ENCODE peak calls at places on chromosomes 1 and 21, in six cellular contexts. One of them, this sample, is unnamed.

GRCh38 chr21:41759214-41759840 is 7.5 kb downstream of the RIPK4 start:
- DNase-seq in GM20000: no peak
- DNase-seq in MCF 10A: no peak
- DNase-seq in type B pancreatic cell: no peak
- DNase-seq in transverse colon: no peak
- DNase-seq in fibroblast of the aortic adventitia: no peak
- DNase-seq in this sample: no peak

GRCh38 chr21:29034678-29035077 is 10.2 kb downstream of the USP16 start:
- DNase-seq in GM20000: no peak
- DNase-seq in MCF 10A: no peak
- DNase-seq in type B pancreatic cell: no peak
- DNase-seq in transverse colon: no peak
- DNase-seq in fibroblast of the aortic adventitia: no peak
- DNase-seq in this sample: no peak

GRCh38 chr1:68013351-68013750 is 37.1 kb downstream of the DIRAS3 start:
- DNase-seq in GM20000: no peak
- DNase-seq in MCF 10A: no peak
- DNase-seq in type B pancreatic cell: no peak
- DNase-seq in transverse colon: no peak
- DNase-seq in fibroblast of the aortic adventitia: no peak
- DNase-seq in this sample: no peak

GRCh38 chr1:229121845-229122436 is 149.0 kb upstream of the RAB4A start:
- DNase-seq in GM20000: no peak
- DNase-seq in MCF 10A: peak
- DNase-seq in type B pancreatic cell: no peak
- DNase-seq in transverse colon: no peak
- DNase-seq in fibroblast of the aortic adventitia: no peak
- DNase-seq in this sample: no peak

GRCh38 chr1:53122194-53122846 is 20.1 kb downstream of the SLC1A7 start:
- DNase-seq in GM20000: no peak
- DNase-seq in MCF 10A: no peak
- DNase-seq in type B pancreatic cell: no peak
- DNase-seq in transverse colon: no peak
- DNase-seq in fibroblast of the aortic adventitia: peak
- DNase-seq in this sample: no peak

GRCh38 chr1:42177551-42177981 is 13.0 kb upstream of the GUCA2A start:
- DNase-seq in GM20000: no peak
- DNase-seq in MCF 10A: peak
- DNase-seq in type B pancreatic cell: no peak
- DNase-seq in transverse colon: no peak
- DNase-seq in fibroblast of the aortic adventitia: peak
- DNase-seq in this sample: no peak

GRCh38 chr1:10835423-10836421 is 39.3 kb upstream of the CASZ1 start:
- DNase-seq in GM20000: no peak
- DNase-seq in MCF 10A: peak
- DNase-seq in type B pancreatic cell: peak
- DNase-seq in transverse colon: peak
- DNase-seq in fibroblast of the aortic adventitia: peak
- DNase-seq in this sample: no peak

GRCh38 chr1:41503507-41504125 is 19.1 kb upstream of the EDN2 start:
- DNase-seq in GM20000: no peak
- DNase-seq in MCF 10A: no peak
- DNase-seq in type B pancreatic cell: no peak
- DNase-seq in transverse colon: no peak
- DNase-seq in fibroblast of the aortic adventitia: no peak
- DNase-seq in this sample: no peak

GRCh38 chr1:30411206-30411605 is 312.2 kb downstream of the MATN1 start:
- DNase-seq in GM20000: no peak
- DNase-seq in MCF 10A: no peak
- DNase-seq in type B pancreatic cell: peak
- DNase-seq in transverse colon: no peak
- DNase-seq in fibroblast of the aortic adventitia: no peak
- DNase-seq in this sample: peak

GRCh38 chr1:3525551-3526482 is 71.4 kb downstream of the ARHGEF16 start:
- DNase-seq in GM20000: no peak
- DNase-seq in MCF 10A: no peak
- DNase-seq in type B pancreatic cell: no peak
- DNase-seq in transverse colon: no peak
- DNase-seq in fibroblast of the aortic adventitia: no peak
- DNase-seq in this sample: no peak

GRCh38 chr1:234708700-234709395 is 98.9 kb upstream of the IRF2BP2 start:
- DNase-seq in GM20000: no peak
- DNase-seq in MCF 10A: no peak
- DNase-seq in type B pancreatic cell: peak
- DNase-seq in transverse colon: no peak
- DNase-seq in fibroblast of the aortic adventitia: no peak
- DNase-seq in this sample: no peak

GRCh38 chr1:24503003-24503751 is 541 bp downstream of the RCAN3 start:
- DNase-seq in GM20000: no peak
- DNase-seq in MCF 10A: peak
- DNase-seq in type B pancreatic cell: peak
- DNase-seq in transverse colon: peak
- DNase-seq in fibroblast of the aortic adventitia: no peak
- DNase-seq in this sample: no peak

GRCh38 chr1:116255486-116255885 is 117.6 kb upstream of the ATP1A1 start:
- DNase-seq in GM20000: no peak
- DNase-seq in MCF 10A: no peak
- DNase-seq in type B pancreatic cell: no peak
- DNase-seq in transverse colon: no peak
- DNase-seq in fibroblast of the aortic adventitia: no peak
- DNase-seq in this sample: no peak

GRCh38 chr1:156821801-156822200 is 5.2 kb upstream of the SH2D2A start:
- DNase-seq in GM20000: no peak
- DNase-seq in MCF 10A: peak
- DNase-seq in type B pancreatic cell: no peak
- DNase-seq in transverse colon: no peak
- DNase-seq in fibroblast of the aortic adventitia: peak
- DNase-seq in this sample: no peak

GRCh38 chr1:59393211-59394180 is 96.6 kb downstream of the FGGY start:
- DNase-seq in GM20000: no peak
- DNase-seq in MCF 10A: no peak
- DNase-seq in type B pancreatic cell: no peak
- DNase-seq in transverse colon: peak
- DNase-seq in fibroblast of the aortic adventitia: peak
- DNase-seq in this sample: no peak

GRCh38 chr1:25217598-25218232 is 14.6 kb downstream of the SYF2 start:
- DNase-seq in GM20000: no peak
- DNase-seq in MCF 10A: no peak
- DNase-seq in type B pancreatic cell: no peak
- DNase-seq in transverse colon: peak
- DNase-seq in fibroblast of the aortic adventitia: no peak
- DNase-seq in this sample: no peak

GRCh38 chr1:152855661-152856060 is 4.1 kb upstream of the LCE7A start:
- DNase-seq in GM20000: no peak
- DNase-seq in MCF 10A: no peak
- DNase-seq in type B pancreatic cell: no peak
- DNase-seq in transverse colon: no peak
- DNase-seq in fibroblast of the aortic adventitia: no peak
- DNase-seq in this sample: no peak

GRCh38 chr1:165501351-165501974 is 42.3 kb upstream of the LRRC52 start:
- DNase-seq in GM20000: no peak
- DNase-seq in MCF 10A: no peak
- DNase-seq in type B pancreatic cell: no peak
- DNase-seq in transverse colon: no peak
- DNase-seq in fibroblast of the aortic adventitia: peak
- DNase-seq in this sample: no peak

GRCh38 chr1:56584910-56585528 is 5.7 kb upstream of the PLPP3 start:
- DNase-seq in GM20000: peak
- DNase-seq in MCF 10A: peak
- DNase-seq in type B pancreatic cell: no peak
- DNase-seq in transverse colon: no peak
- DNase-seq in fibroblast of the aortic adventitia: peak
- DNase-seq in this sample: no peak

GRCh38 chr1:109404838-109405237 is 7.1 kb upstream of the SORT1 start:
- DNase-seq in GM20000: no peak
- DNase-seq in MCF 10A: no peak
- DNase-seq in type B pancreatic cell: no peak
- DNase-seq in transverse colon: no peak
- DNase-seq in fibroblast of the aortic adventitia: no peak
- DNase-seq in this sample: no peak

GRCh38 chr1:20325407-20325737 is 34.7 kb downstream of the VWA5B1 start:
- DNase-seq in GM20000: no peak
- DNase-seq in MCF 10A: no peak
- DNase-seq in type B pancreatic cell: no peak
- DNase-seq in transverse colon: no peak
- DNase-seq in fibroblast of the aortic adventitia: peak
- DNase-seq in this sample: no peak

GRCh38 chr1:233006582-233006981 is 56.2 kb downstream of the NTPCR start:
- DNase-seq in GM20000: no peak
- DNase-seq in MCF 10A: no peak
- DNase-seq in type B pancreatic cell: no peak
- DNase-seq in transverse colon: no peak
- DNase-seq in fibroblast of the aortic adventitia: no peak
- DNase-seq in this sample: no peak

GRCh38 chr1:32507021-32507420 is 32.2 kb upstream of the ZBTB8A start:
- DNase-seq in GM20000: no peak
- DNase-seq in MCF 10A: no peak
- DNase-seq in type B pancreatic cell: no peak
- DNase-seq in transverse colon: no peak
- DNase-seq in fibroblast of the aortic adventitia: no peak
- DNase-seq in this sample: no peak

GRCh38 chr1:29240400-29240837 is 4.1 kb downstream of the PTPRU start:
- DNase-seq in GM20000: no peak
- DNase-seq in MCF 10A: no peak
- DNase-seq in type B pancreatic cell: no peak
- DNase-seq in transverse colon: no peak
- DNase-seq in fibroblast of the aortic adventitia: peak
- DNase-seq in this sample: no peak

GRCh38 chr1:209041936-209042335 is 541.6 kb upstream of the CAMK1G start:
- DNase-seq in GM20000: no peak
- DNase-seq in MCF 10A: peak
- DNase-seq in type B pancreatic cell: no peak
- DNase-seq in transverse colon: no peak
- DNase-seq in fibroblast of the aortic adventitia: peak
- DNase-seq in this sample: no peak

GRCh38 chr1:199550384-199551067 is 477.0 kb upstream of the NR5A2 start:
- DNase-seq in GM20000: no peak
- DNase-seq in MCF 10A: peak
- DNase-seq in type B pancreatic cell: no peak
- DNase-seq in transverse colon: no peak
- DNase-seq in fibroblast of the aortic adventitia: peak
- DNase-seq in this sample: no peak

GRCh38 chr1:201791775-201792166 is 37.2 kb upstream of the IPO9 start:
- DNase-seq in GM20000: no peak
- DNase-seq in MCF 10A: peak
- DNase-seq in type B pancreatic cell: no peak
- DNase-seq in transverse colon: no peak
- DNase-seq in fibroblast of the aortic adventitia: peak
- DNase-seq in this sample: no peak

DNA sequence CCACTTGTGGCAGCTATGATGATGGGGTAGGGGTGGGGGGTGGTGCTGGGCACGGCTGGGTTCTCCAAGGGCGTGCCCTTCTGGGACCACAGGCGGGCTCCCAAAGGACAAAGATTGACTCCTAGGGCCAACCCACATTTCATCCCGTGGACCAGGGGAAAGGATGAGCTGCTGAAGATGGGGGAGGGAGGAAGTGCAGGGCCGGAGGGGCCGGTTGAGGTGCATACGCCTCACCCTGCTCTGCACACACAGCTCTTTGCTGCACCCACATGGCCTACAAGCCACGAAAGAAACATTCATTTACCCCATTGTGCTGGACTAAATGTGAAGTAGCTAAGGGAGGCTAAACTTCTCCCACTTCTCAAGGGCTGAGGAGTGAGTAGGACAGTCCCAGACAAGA is 34.2 kb upstream of the GNPAT start:
- DNase-seq in GM20000: no peak
- DNase-seq in MCF 10A: no peak
- DNase-seq in type B pancreatic cell: no peak
- DNase-seq in transverse colon: no peak
- DNase-seq in fibroblast of the aortic adventitia: no peak
- DNase-seq in this sample: no peak
- TF ChIP-seq CTCF in GM20000: no peak
- TF ChIP-seq CTCF in MCF 10A: no peak
- TF ChIP-seq CTCF in type B pancreatic cell: no peak
- TF ChIP-seq CTCF in transverse colon: no peak
- TF ChIP-seq CTCF in fibroblast of the aortic adventitia: no peak
- TF ChIP-seq CTCF in this sample: no peak

DNA sequence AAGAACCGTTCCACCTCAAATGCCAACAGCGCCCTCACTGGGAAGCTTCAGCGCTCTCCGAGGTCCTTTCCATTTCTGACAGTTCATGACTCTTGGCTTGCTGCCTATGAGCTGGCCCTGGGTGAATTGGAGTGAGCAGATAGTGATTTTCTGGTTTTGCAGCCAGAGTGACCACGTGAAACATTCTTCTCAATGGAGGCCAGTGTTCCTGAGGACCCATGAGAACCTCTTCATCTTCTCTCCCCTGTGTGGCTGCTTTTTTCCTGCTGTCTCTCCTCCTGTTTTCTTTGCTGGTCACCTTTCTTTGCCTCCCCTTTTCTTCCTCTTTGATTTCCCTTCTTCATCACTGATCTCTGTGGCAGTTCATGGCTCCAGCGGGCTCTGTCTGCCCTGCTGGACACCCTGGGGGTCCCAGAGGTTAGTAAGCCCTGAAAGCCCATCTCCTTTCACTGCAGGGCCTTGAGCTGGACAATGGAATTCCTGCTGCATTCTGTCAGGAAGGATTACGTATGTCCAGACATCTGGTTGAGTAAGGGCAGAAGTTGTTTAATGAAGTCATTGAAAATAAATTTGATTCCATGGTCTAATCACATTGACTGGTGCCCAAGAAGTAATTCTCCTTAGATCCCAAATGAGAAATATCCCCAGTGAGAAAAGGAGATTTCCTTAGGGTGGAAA is 29.9 kb downstream of the VASH2 start:
- DNase-seq in GM20000: peak
- DNase-seq in MCF 10A: no peak
- DNase-seq in type B pancreatic cell: no peak
- DNase-seq in transverse colon: no peak
- DNase-seq in fibroblast of the aortic adventitia: peak
- DNase-seq in this sample: no peak
- TF ChIP-seq CTCF in GM20000: no peak
- TF ChIP-seq CTCF in MCF 10A: no peak
- TF ChIP-seq CTCF in type B pancreatic cell: no peak
- TF ChIP-seq CTCF in transverse colon: no peak
- TF ChIP-seq CTCF in fibroblast of the aortic adventitia: no peak
- TF ChIP-seq CTCF in this sample: no peak

DNA sequence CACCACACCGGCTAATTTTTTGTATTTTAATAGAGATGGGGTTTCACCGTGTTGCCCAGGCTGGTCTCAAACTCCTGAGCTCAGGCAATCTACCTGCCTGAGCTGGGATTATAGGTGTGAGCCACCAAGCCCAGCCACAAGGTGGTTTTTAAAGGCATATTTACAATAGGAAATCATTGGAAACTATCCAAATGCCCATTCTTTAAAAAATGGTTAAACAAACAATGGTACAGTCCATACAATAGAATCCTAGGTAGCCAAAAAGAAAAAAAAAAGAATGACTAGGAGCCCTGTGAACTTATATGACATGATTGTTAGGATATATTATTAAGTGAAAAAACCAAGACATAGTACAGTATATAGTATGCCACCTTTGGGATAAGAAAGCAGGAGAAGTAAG is 5.3 kb downstream of the ATP2B4 start:
- DNase-seq in GM20000: no peak
- DNase-seq in MCF 10A: no peak
- DNase-seq in type B pancreatic cell: no peak
- DNase-seq in transverse colon: no peak
- DNase-seq in fibroblast of the aortic adventitia: no peak
- DNase-seq in this sample: no peak
- TF ChIP-seq CTCF in GM20000: no peak
- TF ChIP-seq CTCF in MCF 10A: no peak
- TF ChIP-seq CTCF in type B pancreatic cell: no peak
- TF ChIP-seq CTCF in transverse colon: no peak
- TF ChIP-seq CTCF in fibroblast of the aortic adventitia: no peak
- TF ChIP-seq CTCF in this sample: no peak

GRCh38 chr1:86423873-86424272 is at the start of gene CLCA2:
- DNase-seq in GM20000: no peak
- DNase-seq in MCF 10A: peak
- DNase-seq in type B pancreatic cell: no peak
- DNase-seq in transverse colon: no peak
- DNase-seq in fibroblast of the aortic adventitia: no peak
- DNase-seq in this sample: no peak
- TF ChIP-seq CTCF in GM20000: no peak
- TF ChIP-seq CTCF in MCF 10A: no peak
- TF ChIP-seq CTCF in type B pancreatic cell: no peak
- TF ChIP-seq CTCF in transverse colon: no peak
- TF ChIP-seq CTCF in fibroblast of the aortic adventitia: no peak
- TF ChIP-seq CTCF in this sample: no peak

This sample was measured in RWPE2.